ENCODE peak calls at places on chromosomes 1 and 21, in seven cellular contexts. O is CD8-positive, alpha-beta T cell; T is vagina; I is pancreas; X is kidney; Q is AG04450; D is astrocyte. L is an unnamed sample. For H3K9me3, the result is how much of the 10 kb centered on the place peaks cover.

GRCh38 chr21:45618846-45619485 is 24.6 kb upstream of the PCBP3 start:
- DNase-seq in O (no peak), T (no peak), I (no peak), X (peak), Q (no peak), D (no peak), L (peak)

GRCh38 chr1:159928491-159929050 is 3.3 kb upstream of the TAGLN2 start:
- DNase-seq in O (no peak), T (no peak), I (peak), X (peak), Q (no peak), D (no peak), L (no peak)

GRCh38 chr21:21547368-21547953 is 549.3 kb downstream of the NCAM2 start:
- DNase-seq in O (no peak), T (no peak), I (no peak), X (no peak), Q (no peak), D (peak), L (no peak)

GRCh38 chr1:22628698-22629444 is 7.6 kb upstream of the C1QA start:
- DNase-seq in O (no peak), T (no peak), I (no peak), X (no peak), Q (no peak), D (no peak), L (no peak)

GRCh38 chr1:102954576-102954975 is 153.7 kb downstream of the COL11A1 start:
- DNase-seq in O (no peak), T (no peak), I (no peak), X (no peak), Q (no peak), D (no peak), L (peak)

GRCh38 chr1:229075217-229075616 is 195.7 kb upstream of the RAB4A start:
- DNase-seq in O (no peak), T (no peak), I (no peak), X (no peak), Q (no peak), D (no peak), L (no peak)

GRCh38 chr21:42165901-42166300 is 53.0 kb upstream of the ABCG1 start:
- DNase-seq in O (no peak), T (peak), I (no peak), X (no peak), Q (no peak), D (no peak), L (no peak)

GRCh38 chr1:112887599-112888303 is 68.2 kb downstream of the SLC16A1 start:
- DNase-seq in O (no peak), T (no peak), I (no peak), X (no peak), Q (no peak), D (no peak), L (no peak)

GRCh38 chr1:181213056-181213455 is 124.6 kb downstream of the IER5 start:
- DNase-seq in O (no peak), T (no peak), I (no peak), X (no peak), Q (no peak), D (no peak), L (no peak)

GRCh38 chr21:26715878-26716506 is 129.2 kb downstream of the ADAMTS1 start:
- DNase-seq in O (no peak), T (no peak), I (no peak), X (no peak), Q (peak), D (peak), L (no peak)

GRCh38 chr1:203682401-203683383 is 56.1 kb downstream of the ATP2B4 start:
- DNase-seq in O (peak), T (no peak), I (no peak), X (no peak), Q (no peak), D (no peak), L (no peak)

GRCh38 chr1:220198186-220199005 is 73.9 kb downstream of the RAB3GAP2 start:
- DNase-seq in O (no peak), T (no peak), I (no peak), X (no peak), Q (no peak), D (no peak), L (no peak)

GRCh38 chr1:86517336-86517735 is 29.5 kb upstream of the CLCA4 start:
- DNase-seq in O (no peak), T (no peak), I (no peak), X (no peak), Q (no peak), D (no peak), L (no peak)

GRCh38 chr1:70072239-70072751 is 133.1 kb downstream of the LRRC40 start:
- DNase-seq in O (no peak), T (no peak), I (no peak), X (no peak), Q (peak), D (peak), L (no peak)

GRCh38 chr1:154607084-154607747 is 770 bp downstream of the ADAR start:
- DNase-seq in O (no peak), T (no peak), I (no peak), X (no peak), Q (no peak), D (peak), L (no peak)

GRCh38 chr1:28553229-28553930 is 495 bp downstream of the TRNAU1AP start:
- DNase-seq in O (peak), T (no peak), I (peak), X (peak), Q (no peak), D (peak), L (peak)

GRCh38 chr1:221715321-221716169 is 26.3 kb downstream of the DUSP10 start:
- DNase-seq in O (no peak), T (no peak), I (no peak), X (no peak), Q (peak), D (no peak), L (no peak)

GRCh38 chr1:85976806-85977205 is 179.8 kb downstream of the COL24A1 start:
- DNase-seq in O (no peak), T (no peak), I (no peak), X (no peak), Q (no peak), D (no peak), L (peak)

GRCh38 chr1:153750026-153750995 is 22.5 kb downstream of the INTS3 start:
- DNase-seq in O (no peak), T (peak), I (no peak), X (no peak), Q (no peak), D (no peak), L (no peak)

GRCh38 chr1:178485467-178486098 is 11.2 kb downstream of the CLEC20A start:
- DNase-seq in O (no peak), T (no peak), I (no peak), X (no peak), Q (no peak), D (no peak), L (no peak)

DNA sequence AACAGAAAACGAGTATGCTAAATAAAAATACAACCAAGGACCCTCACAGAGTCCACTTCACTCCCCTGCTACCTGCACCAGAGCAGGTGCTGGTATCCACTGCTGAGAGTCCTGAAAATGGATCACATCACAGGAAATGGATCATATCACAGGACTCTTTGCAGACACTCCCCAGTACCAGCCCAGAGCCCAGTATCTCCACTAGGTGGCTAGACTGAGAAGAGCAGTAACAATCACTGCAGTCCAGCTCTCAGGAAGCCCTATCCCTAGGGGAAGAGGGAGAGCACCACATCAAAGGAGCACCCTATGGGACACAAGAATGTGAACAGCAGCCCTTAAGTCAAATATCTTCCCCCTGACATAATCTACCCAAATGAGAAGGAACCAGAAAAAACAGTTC is 28.0 kb downstream of the AGBL4 start:
- DNase-seq in O (no peak), T (no peak), I (no peak), X (no peak), Q (no peak), D (no peak), L (no peak)
- H3K9me3 ChIP-seq in O (under half), T (under half), I (under half), X (under half), Q (under half), D (under half), L (under half)

GRCh38 chr1:150973258-150973825 is 1.3 kb downstream of the CERS2 start:
- DNase-seq in O (no peak), T (no peak), I (peak), X (no peak), Q (no peak), D (no peak), L (peak)

GRCh38 chr1:150972417-150972940 is 2.2 kb downstream of the CERS2 start:
- DNase-seq in O (no peak), T (no peak), I (no peak), X (no peak), Q (no peak), D (no peak), L (no peak)

GRCh38 chr1:150970818-150971582 is 3.6 kb downstream of the CERS2 start:
- DNase-seq in O (no peak), T (no peak), I (peak), X (peak), Q (peak), D (no peak), L (peak)

GRCh38 chr1:150973826-150974579 is 632 bp downstream of the CERS2 start:
- DNase-seq in O (no peak), T (no peak), I (peak), X (peak), Q (no peak), D (no peak), L (peak)

GRCh38 chr1:150971583-150972416 is 2.8 kb downstream of the CERS2 start:
- DNase-seq in O (no peak), T (no peak), I (no peak), X (no peak), Q (no peak), D (no peak), L (peak)
- TF ChIP-seq CTCF in O (peak), T (no peak), I (no peak), X (no peak), Q (peak), D (no peak), L (no peak)

DNA sequence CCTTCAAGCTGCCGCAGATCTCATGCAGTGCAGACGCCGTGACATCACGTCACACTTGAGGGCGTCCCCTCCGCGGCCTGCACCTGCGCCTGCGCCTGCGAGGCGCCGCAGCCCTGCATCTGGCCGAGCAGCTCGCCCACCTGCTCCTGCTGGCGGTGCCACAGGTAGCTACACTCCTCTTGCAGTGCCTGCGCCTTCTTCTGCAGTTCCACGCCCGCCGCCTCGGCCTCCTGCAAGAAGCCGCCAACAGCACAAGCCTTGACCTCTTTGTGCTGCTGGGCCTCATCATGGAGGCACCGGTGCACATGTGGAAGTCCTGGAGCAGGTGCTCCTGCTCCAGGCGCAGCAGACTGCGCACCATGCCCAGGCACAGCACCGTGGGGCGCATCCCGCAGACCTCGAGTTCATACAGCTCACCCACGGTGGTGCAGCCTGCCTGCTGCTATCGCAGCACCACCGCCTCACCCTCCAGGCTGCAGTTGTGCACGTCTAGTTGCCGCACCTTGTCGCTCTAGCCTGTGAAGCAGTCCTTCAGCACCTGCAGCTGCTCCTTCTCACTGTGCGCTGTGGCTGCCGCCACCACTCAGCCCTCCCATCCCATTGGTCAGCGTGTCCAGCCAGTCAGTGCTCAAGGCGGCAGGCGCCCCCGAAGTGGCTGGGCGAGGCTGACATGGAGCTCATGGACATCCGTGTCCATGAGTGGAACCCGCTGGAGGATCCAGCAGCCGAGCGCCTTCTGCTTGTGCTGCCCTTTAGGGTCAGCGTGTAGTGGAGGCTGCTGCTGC is 12.3 kb upstream of the CD2 start:
- DNase-seq in O (no peak), T (no peak), I (no peak), X (no peak), Q (no peak), D (no peak), L (no peak)
- H3K4me3 ChIP-seq in O (no peak), T (no peak), I (no peak), X (no peak), Q (no peak), D (no peak), L (no peak)

GRCh38 chr1:247829651-247830050 is 5.7 kb upstream of the OR14A16 start:
- DNase-seq in O (no peak), T (no peak), I (no peak), X (no peak), Q (no peak), D (no peak), L (no peak)
- H3K9me3 ChIP-seq in O (under half), T (under half), I (under half), X (under half), Q (under half), D (under half), L (under half)

GRCh38 chr1:54997711-54997986 is 1.1 kb upstream of the BSND start:
- DNase-seq in O (no peak), T (no peak), I (no peak), X (no peak), Q (no peak), D (no peak), L (no peak)
- TF ChIP-seq CTCF in O (no peak), T (no peak), I (no peak), X (no peak), Q (no peak), D (no peak), L (no peak)

GRCh38 chr1:16153999-16154673 is 1.7 kb downstream of the EPHA2 start:
- DNase-seq in O (no peak), T (no peak), I (no peak), X (peak), Q (no peak), D (no peak), L (no peak)
- H3K4me3 ChIP-seq in O (no peak), T (peak), I (peak), X (peak), Q (peak), D (peak), L (peak)

GRCh38 chr1:248793592-248793991 is 32.1 kb downstream of the SH3BP5L start:
- DNase-seq in O (no peak), T (no peak), I (no peak), X (no peak), Q (no peak), D (no peak), L (no peak)
- H3K9me3 ChIP-seq in O (under half), T (under half), I (under half), X (under half), Q (under half), D (under half), L (under half)

DNA sequence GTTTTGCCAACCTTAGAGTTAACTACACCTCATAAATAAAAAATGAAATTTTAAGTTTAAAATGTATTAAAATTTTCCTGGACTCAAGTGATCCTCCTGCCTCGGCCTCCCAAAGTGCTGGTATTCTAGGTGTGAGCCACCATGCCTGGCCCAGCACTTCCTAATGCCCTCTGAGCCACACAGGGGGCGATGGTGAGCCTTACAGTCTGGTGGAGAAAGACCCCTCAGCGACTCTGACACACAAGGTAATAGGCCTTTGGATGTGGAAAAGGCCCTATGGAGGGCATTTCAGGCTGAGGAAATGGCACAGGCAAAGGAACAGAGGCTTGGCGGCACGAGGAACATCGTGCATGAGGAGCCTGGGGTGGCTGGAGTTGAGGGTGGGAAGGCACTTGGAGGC is 6.7 kb downstream of the CITED4 start:
- DNase-seq in O (no peak), T (no peak), I (no peak), X (no peak), Q (no peak), D (no peak), L (no peak)
- TF ChIP-seq CTCF in O (no peak), T (no peak), I (no peak), X (no peak), Q (peak), D (no peak), L (no peak)

GRCh38 chr1:43269627-43270375 is at the start of gene TMEM125:
- DNase-seq in O (no peak), T (peak), I (no peak), X (no peak), Q (no peak), D (no peak), L (peak)
- H3K4me3 ChIP-seq in O (peak), T (peak), I (peak), X (peak), Q (no peak), D (peak), L (peak)